ENCODE peak calls at places on chromosome 1, in ten cellular contexts. One of them, this sample, is unnamed.

GRCh38 chr1:207911983-207912760 is 1.2 kb upstream of the CD34 start:
- DNase-seq in WTC11: no peak
- DNase-seq in RWPE1: no peak
- DNase-seq in astrocyte of the spinal cord: no peak
- DNase-seq in body of pancreas: no peak
- DNase-seq in endothelial cell: no peak
- DNase-seq in bronchial epithelial cell: peak
- DNase-seq in B cell: no peak
- DNase-seq in pancreas: no peak
- DNase-seq in tibial artery: no peak
- DNase-seq in this sample: no peak

GRCh38 chr1:223810586-223810985 is 35.2 kb downstream of the TP53BP2 start:
- DNase-seq in tibial artery: no peak
- DNase-seq in bronchial epithelial cell: peak
- DNase-seq in B cell: no peak
- DNase-seq in RWPE1: no peak
- DNase-seq in astrocyte of the spinal cord: no peak
- DNase-seq in body of pancreas: no peak
- DNase-seq in pancreas: no peak
- DNase-seq in WTC11: no peak
- DNase-seq in endothelial cell: no peak
- DNase-seq in this sample: no peak

GRCh38 chr1:163361123-163361934 is 39.6 kb downstream of the NUF2 start:
- DNase-seq in astrocyte of the spinal cord: no peak
- DNase-seq in tibial artery: no peak
- DNase-seq in body of pancreas: no peak
- DNase-seq in RWPE1: peak
- DNase-seq in bronchial epithelial cell: peak
- DNase-seq in WTC11: peak
- DNase-seq in B cell: no peak
- DNase-seq in endothelial cell: peak
- DNase-seq in pancreas: no peak
- DNase-seq in this sample: peak

GRCh38 chr1:13899856-13900255 is 199.9 kb downstream of the PRDM2 start:
- DNase-seq in endothelial cell: no peak
- DNase-seq in RWPE1: peak
- DNase-seq in bronchial epithelial cell: no peak
- DNase-seq in tibial artery: no peak
- DNase-seq in pancreas: no peak
- DNase-seq in astrocyte of the spinal cord: no peak
- DNase-seq in B cell: no peak
- DNase-seq in WTC11: no peak
- DNase-seq in body of pancreas: no peak
- DNase-seq in this sample: no peak

GRCh38 chr1:12276225-12276624 is 46.4 kb downstream of the VPS13D start:
- DNase-seq in bronchial epithelial cell: peak
- DNase-seq in WTC11: peak
- DNase-seq in astrocyte of the spinal cord: peak
- DNase-seq in body of pancreas: peak
- DNase-seq in pancreas: no peak
- DNase-seq in tibial artery: no peak
- DNase-seq in B cell: no peak
- DNase-seq in RWPE1: no peak
- DNase-seq in endothelial cell: peak
- DNase-seq in this sample: no peak

GRCh38 chr1:183306317-183307042 is 111.7 kb downstream of the NMNAT2 start:
- DNase-seq in bronchial epithelial cell: no peak
- DNase-seq in tibial artery: no peak
- DNase-seq in B cell: no peak
- DNase-seq in endothelial cell: no peak
- DNase-seq in pancreas: peak
- DNase-seq in WTC11: no peak
- DNase-seq in RWPE1: peak
- DNase-seq in astrocyte of the spinal cord: no peak
- DNase-seq in body of pancreas: peak
- DNase-seq in this sample: no peak

GRCh38 chr1:148362930-148363810 is 119.9 kb downstream of the PPIAL4G start:
- DNase-seq in WTC11: no peak
- DNase-seq in body of pancreas: no peak
- DNase-seq in tibial artery: no peak
- DNase-seq in bronchial epithelial cell: peak
- DNase-seq in astrocyte of the spinal cord: no peak
- DNase-seq in B cell: no peak
- DNase-seq in pancreas: no peak
- DNase-seq in RWPE1: no peak
- DNase-seq in endothelial cell: no peak
- DNase-seq in this sample: peak

GRCh38 chr1:52792002-52792401 is 50.6 kb upstream of the ZYG11A start:
- DNase-seq in astrocyte of the spinal cord: peak
- DNase-seq in endothelial cell: no peak
- DNase-seq in tibial artery: no peak
- DNase-seq in body of pancreas: no peak
- DNase-seq in pancreas: no peak
- DNase-seq in RWPE1: no peak
- DNase-seq in bronchial epithelial cell: no peak
- DNase-seq in WTC11: no peak
- DNase-seq in B cell: no peak
- DNase-seq in this sample: no peak

GRCh38 chr1:70169018-70169839 is 36.1 kb downstream of the LRRC40 start:
- DNase-seq in astrocyte of the spinal cord: no peak
- DNase-seq in tibial artery: no peak
- DNase-seq in RWPE1: no peak
- DNase-seq in B cell: no peak
- DNase-seq in pancreas: no peak
- DNase-seq in body of pancreas: no peak
- DNase-seq in endothelial cell: no peak
- DNase-seq in WTC11: no peak
- DNase-seq in bronchial epithelial cell: no peak
- DNase-seq in this sample: no peak

GRCh38 chr1:181483084-181483559 is at the start of gene CACNA1E:
- DNase-seq in bronchial epithelial cell: no peak
- DNase-seq in astrocyte of the spinal cord: no peak
- DNase-seq in body of pancreas: no peak
- DNase-seq in B cell: no peak
- DNase-seq in endothelial cell: no peak
- DNase-seq in RWPE1: no peak
- DNase-seq in WTC11: no peak
- DNase-seq in pancreas: no peak
- DNase-seq in tibial artery: no peak
- DNase-seq in this sample: no peak

GRCh38 chr1:198498881-198499280 is 41.6 kb downstream of the ATP6V1G3 start:
- DNase-seq in bronchial epithelial cell: peak
- DNase-seq in WTC11: no peak
- DNase-seq in pancreas: no peak
- DNase-seq in endothelial cell: no peak
- DNase-seq in body of pancreas: no peak
- DNase-seq in astrocyte of the spinal cord: no peak
- DNase-seq in RWPE1: peak
- DNase-seq in B cell: no peak
- DNase-seq in tibial artery: no peak
- DNase-seq in this sample: no peak

GRCh38 chr1:171596705-171597104 is 25.3 kb upstream of the MYOCOS start:
- DNase-seq in astrocyte of the spinal cord: no peak
- DNase-seq in endothelial cell: no peak
- DNase-seq in body of pancreas: no peak
- DNase-seq in WTC11: no peak
- DNase-seq in tibial artery: no peak
- DNase-seq in RWPE1: no peak
- DNase-seq in pancreas: no peak
- DNase-seq in bronchial epithelial cell: no peak
- DNase-seq in B cell: no peak
- DNase-seq in this sample: no peak

DNA sequence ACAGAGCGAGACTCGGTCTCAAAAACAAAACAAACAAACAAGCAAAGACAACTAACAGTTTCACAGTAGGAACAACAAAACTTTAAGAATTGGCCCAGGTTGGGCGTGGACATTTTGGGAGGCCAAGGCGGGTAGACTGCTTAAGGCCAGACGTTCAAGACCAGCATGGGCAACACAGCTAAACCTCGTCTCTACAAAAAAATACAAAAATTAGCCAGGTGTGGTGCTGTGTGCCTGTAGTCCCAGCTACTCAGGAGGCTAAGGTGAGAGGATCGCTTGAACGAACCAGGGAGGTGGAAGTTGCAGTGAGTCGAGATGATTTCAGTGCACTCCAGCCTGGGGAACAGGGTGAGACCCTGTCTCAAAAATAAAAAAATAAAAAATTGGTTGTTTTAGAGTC is 13.5 kb downstream of the GTF2B start:
- DNase-seq in B cell: no peak
- DNase-seq in tibial artery: no peak
- DNase-seq in pancreas: no peak
- DNase-seq in endothelial cell: no peak
- DNase-seq in RWPE1: no peak
- DNase-seq in WTC11: no peak
- DNase-seq in body of pancreas: no peak
- DNase-seq in bronchial epithelial cell: no peak
- DNase-seq in astrocyte of the spinal cord: no peak
- DNase-seq in this sample: no peak
- TF ChIP-seq CTCF in B cell: no peak
- TF ChIP-seq CTCF in tibial artery: no peak
- TF ChIP-seq CTCF in pancreas: no peak
- TF ChIP-seq CTCF in endothelial cell: no peak
- TF ChIP-seq CTCF in RWPE1: no peak
- TF ChIP-seq CTCF in WTC11: no peak
- TF ChIP-seq CTCF in body of pancreas: no peak
- TF ChIP-seq CTCF in bronchial epithelial cell: no peak
- TF ChIP-seq CTCF in astrocyte of the spinal cord: no peak
- TF ChIP-seq CTCF in this sample: no peak

GRCh38 chr1:219926363-219926998 is 1.9 kb downstream of the SLC30A10 start:
- DNase-seq in WTC11: no peak
- DNase-seq in tibial artery: no peak
- DNase-seq in B cell: no peak
- DNase-seq in body of pancreas: no peak
- DNase-seq in astrocyte of the spinal cord: no peak
- DNase-seq in RWPE1: peak
- DNase-seq in bronchial epithelial cell: peak
- DNase-seq in pancreas: no peak
- DNase-seq in endothelial cell: no peak
- DNase-seq in this sample: no peak

GRCh38 chr1:219927298-219927955 is 930 bp downstream of the SLC30A10 start:
- DNase-seq in pancreas: no peak
- DNase-seq in tibial artery: no peak
- DNase-seq in endothelial cell: no peak
- DNase-seq in WTC11: no peak
- DNase-seq in body of pancreas: no peak
- DNase-seq in RWPE1: no peak
- DNase-seq in B cell: no peak
- DNase-seq in astrocyte of the spinal cord: no peak
- DNase-seq in bronchial epithelial cell: no peak
- DNase-seq in this sample: no peak

GRCh38 chr1:219931033-219931432 is 2.7 kb upstream of the SLC30A10 start:
- DNase-seq in astrocyte of the spinal cord: no peak
- DNase-seq in bronchial epithelial cell: no peak
- DNase-seq in body of pancreas: no peak
- DNase-seq in RWPE1: no peak
- DNase-seq in pancreas: no peak
- DNase-seq in endothelial cell: no peak
- DNase-seq in WTC11: no peak
- DNase-seq in tibial artery: no peak
- DNase-seq in B cell: no peak
- DNase-seq in this sample: no peak

GRCh38 chr1:219928791-219929118 is 398 bp upstream of the SLC30A10 start:
- DNase-seq in bronchial epithelial cell: no peak
- DNase-seq in B cell: no peak
- DNase-seq in tibial artery: no peak
- DNase-seq in astrocyte of the spinal cord: no peak
- DNase-seq in RWPE1: no peak
- DNase-seq in WTC11: no peak
- DNase-seq in pancreas: no peak
- DNase-seq in endothelial cell: no peak
- DNase-seq in body of pancreas: no peak
- DNase-seq in this sample: no peak

GRCh38 chr1:219927956-219928790 is at the start of gene SLC30A10:
- DNase-seq in endothelial cell: peak
- DNase-seq in pancreas: peak
- DNase-seq in astrocyte of the spinal cord: no peak
- DNase-seq in bronchial epithelial cell: no peak
- DNase-seq in tibial artery: no peak
- DNase-seq in WTC11: peak
- DNase-seq in body of pancreas: peak
- DNase-seq in RWPE1: no peak
- DNase-seq in B cell: peak
- DNase-seq in this sample: peak
- TF ChIP-seq CTCF in endothelial cell: no peak
- TF ChIP-seq CTCF in pancreas: no peak
- TF ChIP-seq CTCF in astrocyte of the spinal cord: no peak
- TF ChIP-seq CTCF in bronchial epithelial cell: no peak
- TF ChIP-seq CTCF in tibial artery: no peak
- TF ChIP-seq CTCF in WTC11: no peak
- TF ChIP-seq CTCF in body of pancreas: no peak
- TF ChIP-seq CTCF in RWPE1: no peak
- TF ChIP-seq CTCF in B cell: no peak
- TF ChIP-seq CTCF in this sample: no peak

DNA sequence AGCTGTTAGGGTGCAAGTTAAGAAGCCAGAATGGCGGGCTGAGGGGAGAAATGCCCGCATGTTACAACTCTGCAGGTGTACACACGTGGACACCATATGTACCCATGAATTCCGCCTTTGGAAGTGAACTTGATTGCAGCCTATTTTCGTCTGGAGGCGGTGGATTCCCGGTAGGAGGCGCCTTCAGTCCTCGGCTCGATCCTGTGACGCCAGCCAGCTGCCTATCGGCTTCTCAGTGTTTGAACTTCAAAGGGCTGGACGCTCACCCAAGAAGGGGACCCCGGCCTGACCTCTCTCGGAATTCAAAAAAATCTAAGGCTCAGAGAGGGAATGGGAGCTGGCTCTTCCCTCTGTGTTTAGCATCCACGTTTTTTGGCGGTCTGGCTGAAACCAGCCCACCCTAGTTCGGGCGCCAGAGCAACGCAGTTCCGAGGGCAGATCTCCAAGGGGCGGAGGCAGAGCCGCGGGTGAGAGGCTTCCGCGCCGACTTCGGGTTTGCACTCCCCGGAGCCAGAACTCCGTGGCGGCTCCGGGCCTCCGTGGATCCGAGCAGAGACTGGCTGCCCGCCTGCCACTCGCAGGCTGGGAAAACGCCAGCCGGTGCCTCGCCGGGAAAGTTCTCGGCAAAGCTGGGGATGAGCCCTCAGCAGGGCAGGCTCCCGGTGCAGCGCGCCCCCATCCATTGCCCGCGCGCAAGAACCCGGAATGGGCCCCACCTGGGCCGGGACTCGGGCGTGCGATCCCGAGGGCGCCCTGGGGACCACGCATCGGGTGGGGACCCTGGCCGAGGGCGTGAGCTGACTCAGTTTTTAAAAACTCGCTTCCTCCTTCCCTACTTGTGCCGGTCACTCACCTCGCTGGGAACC is 996 bp upstream of the TMEM51 start:
- DNase-seq in tibial artery: peak
- DNase-seq in body of pancreas: peak
- DNase-seq in endothelial cell: peak
- DNase-seq in WTC11: peak
- DNase-seq in B cell: peak
- DNase-seq in bronchial epithelial cell: peak
- DNase-seq in astrocyte of the spinal cord: peak
- DNase-seq in pancreas: peak
- DNase-seq in RWPE1: peak
- DNase-seq in this sample: peak
- TF ChIP-seq CTCF in tibial artery: peak
- TF ChIP-seq CTCF in body of pancreas: peak
- TF ChIP-seq CTCF in endothelial cell: peak
- TF ChIP-seq CTCF in WTC11: no peak
- TF ChIP-seq CTCF in B cell: no peak
- TF ChIP-seq CTCF in bronchial epithelial cell: peak
- TF ChIP-seq CTCF in astrocyte of the spinal cord: peak
- TF ChIP-seq CTCF in pancreas: peak
- TF ChIP-seq CTCF in RWPE1: peak
- TF ChIP-seq CTCF in this sample: no peak

GRCh38 chr1:30054126-30054525 is 669.3 kb downstream of the MATN1 start:
- DNase-seq in RWPE1: no peak
- DNase-seq in tibial artery: no peak
- DNase-seq in WTC11: no peak
- DNase-seq in astrocyte of the spinal cord: no peak
- DNase-seq in pancreas: no peak
- DNase-seq in endothelial cell: no peak
- DNase-seq in B cell: no peak
- DNase-seq in bronchial epithelial cell: no peak
- DNase-seq in body of pancreas: no peak
- DNase-seq in this sample: no peak
- TF ChIP-seq CTCF in RWPE1: no peak
- TF ChIP-seq CTCF in tibial artery: no peak
- TF ChIP-seq CTCF in WTC11: no peak
- TF ChIP-seq CTCF in astrocyte of the spinal cord: no peak
- TF ChIP-seq CTCF in pancreas: no peak
- TF ChIP-seq CTCF in endothelial cell: no peak
- TF ChIP-seq CTCF in B cell: no peak
- TF ChIP-seq CTCF in bronchial epithelial cell: no peak
- TF ChIP-seq CTCF in body of pancreas: no peak
- TF ChIP-seq CTCF in this sample: no peak

This sample was measured in activated CD8-positive, alpha-beta T cell treated with anti-CD3 and anti-CD28 coated beads for 36 hours.